ENCODE peak calls at places on chromosome 21, in four cellular contexts. B, O, Q and K are unnamed samples.

GRCh38 chr21:36164427-36164784 is 7.8 kb downstream of the DOP1B start:
- DNase-seq in B (no peak), O (no peak), Q (no peak), K (no peak)

GRCh38 chr21:35120631-35121180 is 71.6 kb upstream of the RUNX1 start:
- DNase-seq in O (no peak), B (no peak), Q (no peak), K (no peak)

GRCh38 chr21:26138615-26139257 is 31.8 kb downstream of the APP start:
- DNase-seq in O (peak), Q (no peak), B (no peak), K (no peak)

GRCh38 chr21:40120944-40121575 is 253.8 kb downstream of the PCP4 start:
- DNase-seq in Q (peak), B (no peak), O (peak), K (peak)

GRCh38 chr21:45980271-45980670 is 1.3 kb upstream of the COL6A1 start:
- DNase-seq in O (no peak), Q (no peak), B (no peak), K (no peak)

GRCh38 chr21:45511661-45512431 is 30.4 kb downstream of the SLC19A1 start:
- DNase-seq in Q (no peak), B (no peak), O (no peak), K (no peak)

GRCh38 chr21:33025106-33025470 is 647 bp upstream of the OLIG2 start:
- DNase-seq in Q (no peak), O (no peak), B (no peak), K (no peak)

GRCh38 chr21:32698971-32699693 is 28.7 kb downstream of the SYNJ1 start:
- DNase-seq in O (no peak), Q (no peak), B (no peak), K (no peak)

GRCh38 chr21:44544566-44544965 is 4.6 kb upstream of the KRTAP10-1 start:
- DNase-seq in O (no peak), Q (no peak), B (no peak), K (no peak)

GRCh38 chr21:26715878-26716506 is 129.2 kb downstream of the ADAMTS1 start:
- DNase-seq in Q (peak), O (peak), B (peak), K (peak)

GRCh38 chr21:36125513-36126121 is 9.3 kb upstream of the CBR3 start:
- DNase-seq in B (peak), O (peak), Q (peak), K (peak)

GRCh38 chr21:24369751-24370150 is 1237.5 kb downstream of the MRPL39 start:
- DNase-seq in O (no peak), B (no peak), Q (no peak), K (no peak)

GRCh38 chr21:28419811-28420210 is 572.9 kb downstream of the LTN1 start:
- DNase-seq in B (no peak), Q (no peak), O (no peak), K (no peak)

GRCh38 chr21:46052703-46053651 is 44.9 kb upstream of the COL6A2 start:
- DNase-seq in Q (peak), B (peak), O (peak), K (peak)

GRCh38 chr21:16821588-16821987 is 691.3 kb upstream of the CXADR start:
- DNase-seq in B (no peak), Q (no peak), O (peak), K (no peak)

GRCh38 chr21:36425286-36425685 is 40.1 kb downstream of the CHAF1B start:
- DNase-seq in O (no peak), Q (no peak), B (no peak), K (peak)

GRCh38 chr21:28781602-28782274 is 210.9 kb downstream of the LTN1 start:
- DNase-seq in Q (no peak), O (peak), B (no peak), K (peak)

GRCh38 chr21:27371688-27372331 is 404.9 kb upstream of the ADAMTS5 start:
- DNase-seq in B (no peak), Q (peak), O (no peak), K (no peak)

GRCh38 chr21:42988234-42988965 is 14.0 kb downstream of the PKNOX1 start:
- DNase-seq in Q (no peak), O (peak), B (no peak), K (peak)

GRCh38 chr21:42684109-42684916 is 30.9 kb downstream of the PDE9A start:
- DNase-seq in Q (no peak), O (no peak), B (peak), K (peak)

GRCh38 chr21:25561668-25562641 is 45.3 kb downstream of the MRPL39 start:
- DNase-seq in O (peak), Q (peak), B (peak), K (peak)

GRCh38 chr21:44594406-44594916 is 2.2 kb upstream of the KRTAP10-6 start:
- DNase-seq in B (no peak), O (no peak), Q (no peak), K (no peak)

GRCh38 chr21:19123053-19123452 is 719.5 kb upstream of the TMPRSS15 start:
- DNase-seq in Q (no peak), O (no peak), B (no peak), K (no peak)

GRCh38 chr21:34029724-34030528 is 43.5 kb upstream of the MRPS6 start:
- DNase-seq in B (peak), O (peak), Q (no peak), K (peak)

GRCh38 chr21:30408782-30409494 is 13.1 kb downstream of the KRTAP13-1 start:
- DNase-seq in O (peak), B (no peak), Q (peak), K (peak)